ENCODE peak calls at places on chromosomes 6 and 20, in ten cellular contexts. Q is SK-N-SH, J is HCT116, S is breast epithelium, W is K562, G is sigmoid colon, R is endothelial cell of umbilical vein, F is GM23338, X is suprapubic skin, N is H1. T is an unnamed sample.
A peak's percentile ranks its signal among the peaks of the same experiment; 100 is the strongest.

GRCh38 chr6:57252975-57253374 is 30.9 kb upstream of the RAB23 start:
- DNase-seq in Q (no peak), J (no peak), S (no peak), W (no peak), G (no peak), R (no peak), F (no peak), X (no peak), N (no peak), T (no peak)

GRCh38 chr6:121748850-121749249 is 313.4 kb downstream of the GJA1 start:
- DNase-seq in Q (no peak), J (no peak), S (no peak), W (no peak), G (no peak), R (no peak), F (no peak), X (no peak), N (no peak), T (no peak)

GRCh38 chr6:39590994-39591393 is 134.2 kb downstream of the KIF6 start:
- DNase-seq in Q (no peak), J (no peak), S (no peak), W (no peak), G (no peak), R (no peak), F (peak; percentile 46), X (no peak), N (no peak), T (no peak)

GRCh38 chr20:2299301-2299700 is 3.5 kb downstream of the TGM3 start:
- DNase-seq in Q (no peak), J (no peak), S (no peak), W (no peak), G (no peak), R (no peak), F (no peak), X (no peak), N (no peak), T (no peak)

GRCh38 chr6:127022297-127022696 is 96.2 kb upstream of the RSPO3 start:
- DNase-seq in Q (peak; percentile 37), J (no peak), S (no peak), W (no peak), G (peak; percentile 72), R (no peak), F (no peak), X (no peak), N (no peak), T (peak; percentile 15)

GRCh38 chr20:20184149-20184548 is 131.8 kb downstream of the CFAP61 start:
- DNase-seq in Q (no peak), J (no peak), S (no peak), W (peak; percentile 10), G (no peak), R (no peak), F (peak; percentile 41), X (no peak), N (no peak), T (no peak)

GRCh38 chr6:112879920-112880413 is 532.8 kb downstream of the RFPL4B start:
- DNase-seq in Q (no peak), J (no peak), S (no peak), W (peak; percentile 77), G (peak; percentile 63), R (no peak), F (peak; percentile 66), X (no peak), N (peak; percentile 61), T (peak; percentile 50)

GRCh38 chr6:39543117-39543516 is 182.1 kb downstream of the KIF6 start:
- DNase-seq in Q (no peak), J (no peak), S (no peak), W (no peak), G (peak; percentile 87), R (no peak), F (no peak), X (no peak), N (no peak), T (no peak)

GRCh38 chr6:11702039-11702795 is 76.4 kb downstream of the ADTRP start:
- DNase-seq in Q (no peak), J (no peak), S (no peak), W (no peak), G (no peak), R (no peak), F (no peak), X (no peak), N (no peak), T (no peak)

GRCh38 chr6:23478324-23478723 is 647.7 kb upstream of the NRSN1 start:
- DNase-seq in Q (no peak), J (no peak), S (no peak), W (no peak), G (no peak), R (no peak), F (peak; percentile 59), X (no peak), N (no peak), T (no peak)

GRCh38 chr6:15340105-15340601 is 94.3 kb downstream of the JARID2 start:
- DNase-seq in Q (no peak), J (no peak), S (no peak), W (no peak), G (no peak), R (no peak), F (no peak), X (no peak), N (no peak), T (no peak)

GRCh38 chr20:59515013-59515905 is 89.1 kb upstream of the PHACTR3 start:
- DNase-seq in Q (peak; percentile 89), J (peak; percentile 47), S (peak; percentile 70), W (peak; percentile 65), G (no peak), R (peak; percentile 61), F (peak; percentile 94), X (no peak), N (peak; percentile 95), T (peak; percentile 39)

GRCh38 chr20:53707341-53708102 is 113.9 kb upstream of the ZNF217 start:
- DNase-seq in Q (no peak), J (no peak), S (no peak), W (no peak), G (no peak), R (no peak), F (peak; percentile 36), X (no peak), N (no peak), T (no peak)

DNA sequence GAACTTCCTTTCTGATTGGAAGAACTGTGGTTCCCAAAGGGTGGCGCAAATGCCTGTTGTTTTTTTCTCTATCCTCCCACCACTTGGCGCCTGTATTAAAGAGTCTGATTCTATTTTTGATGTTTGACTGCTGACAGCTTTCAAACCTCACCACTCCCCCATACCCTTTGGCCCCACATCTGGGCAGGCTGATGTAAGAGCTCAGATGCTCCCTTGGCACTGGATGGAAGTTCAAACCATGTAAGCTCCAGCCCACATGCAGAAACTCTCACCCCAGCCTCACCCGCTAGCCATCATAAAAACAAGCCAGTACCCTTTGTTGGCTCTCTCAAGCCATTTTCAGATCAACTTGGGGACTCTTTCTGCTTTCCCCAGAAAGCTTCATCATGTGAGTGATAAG is 20.0 kb upstream of the TMEM14A start:
- DNase-seq in Q (no peak), J (no peak), S (no peak), W (no peak), G (no peak), R (no peak), F (no peak), X (no peak), N (no peak), T (no peak)
- H3K4me1 ChIP-seq in Q (peaks cover 11% of the 10 kb centered on the region), J (no peaks in the 10 kb centered on the region), S (no peaks in the 10 kb centered on the region), W (no peaks in the 10 kb centered on the region), G (no peaks in the 10 kb centered on the region), R (no peaks in the 10 kb centered on the region), F (peaks cover 21% of the 10 kb centered on the region), X (no peaks in the 10 kb centered on the region), N (no peaks in the 10 kb centered on the region), T (no peaks in the 10 kb centered on the region)

GRCh38 chr20:23019403-23019802 is 15.7 kb upstream of the SSTR4 start:
- DNase-seq in Q (no peak), J (no peak), S (no peak), W (no peak), G (no peak), R (no peak), F (no peak), X (no peak), N (no peak), T (no peak)
- TF ChIP-seq POLR2AphosphoS5 in Q (no peak), J (no peak), S (no peak), W (no peak), G (no peak), R (no peak), F (no peak), X (no peak), N (no peak), T (no peak)

GRCh38 chr20:33686008-33686983 is at the start of gene E2F1:
- DNase-seq in Q (peak; percentile 99), J (peak; percentile 77), S (peak; percentile 95), W (peak; percentile 96), G (peak; percentile 97), R (peak; percentile 95), F (peak; percentile 98), X (peak; percentile 96), N (peak; percentile 97), T (peak; percentile 95)
- TF ChIP-seq CTCF in Q (peak; percentile 34), J (no peak), S (no peak), W (peak; percentile 23), G (peak; percentile 30), R (peak; percentile 30), F (peak; percentile 31), X (peak; percentile 63), N (no peak), T (peak; percentile 21)

GRCh38 chr20:16758459-16759160 is 10.5 kb downstream of the OTOR start:
- DNase-seq in Q (no peak), J (no peak), S (no peak), W (no peak), G (no peak), R (no peak), F (no peak), X (no peak), N (no peak), T (no peak)

GRCh38 chr20:16759161-16759523 is 11.0 kb downstream of the OTOR start:
- DNase-seq in Q (no peak), J (no peak), S (no peak), W (no peak), G (no peak), R (no peak), F (no peak), X (no peak), N (no peak), T (no peak)

GRCh38 chr20:16764560-16764959 is 16.4 kb downstream of the OTOR start:
- DNase-seq in Q (no peak), J (no peak), S (no peak), W (no peak), G (no peak), R (no peak), F (no peak), X (no peak), N (no peak), T (no peak)

GRCh38 chr20:16760431-16761304 is 12.5 kb downstream of the OTOR start:
- DNase-seq in Q (no peak), J (no peak), S (peak; percentile 75), W (no peak), G (no peak), R (no peak), F (peak; percentile 11), X (no peak), N (no peak), T (peak; percentile 47)

DNA sequence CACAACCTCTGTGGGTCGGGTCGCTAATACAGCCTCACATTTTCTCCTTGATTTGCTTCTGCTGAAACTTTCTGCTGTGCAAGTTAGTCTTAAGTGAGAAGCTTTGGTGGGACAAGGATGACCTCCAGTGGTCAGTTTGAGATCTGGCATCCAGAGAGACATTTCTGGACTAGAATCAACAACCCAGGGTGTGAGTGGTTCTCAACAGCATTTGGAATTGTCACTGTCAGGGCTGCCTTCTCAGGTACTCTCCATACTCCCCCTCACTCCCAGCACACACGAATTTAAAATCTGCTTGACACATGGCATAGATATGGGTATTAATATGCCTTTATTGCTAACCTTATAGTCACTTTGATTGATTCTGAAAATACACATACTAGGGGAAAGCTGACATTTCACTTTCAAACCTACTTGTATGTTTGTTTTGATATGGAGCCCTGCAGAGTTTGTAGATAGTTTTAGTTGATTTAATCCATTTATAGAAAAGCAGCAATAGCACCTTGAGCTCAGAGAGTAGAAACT is 13.2 kb downstream of the OTOR start:
- DNase-seq in Q (peak; percentile 53), J (peak; percentile 74), S (no peak), W (peak; percentile 51), G (no peak), R (peak; percentile 65), F (peak; percentile 85), X (no peak), N (peak; percentile 59), T (peak; percentile 45)
- H3K4me1 ChIP-seq in Q (no peaks in the 10 kb centered on the region), J (no peaks in the 10 kb centered on the region), S (no peaks in the 10 kb centered on the region), W (no peaks in the 10 kb centered on the region), G (no peaks in the 10 kb centered on the region), R (no peaks in the 10 kb centered on the region), F (peaks cover 7% of the 10 kb centered on the region), X (peaks cover 5% of the 10 kb centered on the region), N (peaks cover 4% of the 10 kb centered on the region), T (peaks cover 6% of the 10 kb centered on the region)

T was measured in prostate gland.